ENCODE peak calls at places on chromosome 15, in seven cellular contexts. N is Peyer's patch, R is suprapubic skin, W is IMR-90, I is endothelial cell of umbilical vein, P is ovary, E is testis. T is an unnamed sample.

GRCh38 chr15:70035719-70036077 is 62.0 kb downstream of the TLE3 start:
- DNase-seq in N (peak), R (peak), W (no peak), I (no peak), P (no peak), E (no peak), T (no peak)

GRCh38 chr15:43232289-43232874 is 11.6 kb upstream of the EPB42 start:
- DNase-seq in N (no peak), R (no peak), W (no peak), I (no peak), P (no peak), E (no peak), T (no peak)

GRCh38 chr15:101262551-101262950 is 10.7 kb upstream of the CHSY1 start:
- DNase-seq in N (no peak), R (no peak), W (no peak), I (no peak), P (no peak), E (no peak), T (no peak)

GRCh38 chr15:60591491-60592385 is 112.8 kb upstream of the ICE2 start:
- DNase-seq in N (peak), R (peak), W (no peak), I (peak), P (peak), E (peak), T (no peak)

GRCh38 chr15:41939986-41940385 is 32.4 kb downstream of the EHD4 start:
- DNase-seq in N (no peak), R (no peak), W (no peak), I (no peak), P (no peak), E (no peak), T (no peak)

GRCh38 chr15:81308260-81308659 is 15.7 kb downstream of the STARD5 start:
- DNase-seq in N (peak), R (no peak), W (no peak), I (no peak), P (no peak), E (no peak), T (no peak)

GRCh38 chr15:73972984-73973682 is 19.0 kb downstream of the STOML1 start:
- DNase-seq in N (peak), R (peak), W (peak), I (peak), P (peak), E (peak), T (peak)

GRCh38 chr15:101504866-101505609 is 15.5 kb upstream of the PCSK6 start:
- DNase-seq in N (no peak), R (no peak), W (no peak), I (no peak), P (no peak), E (no peak), T (no peak)

GRCh38 chr15:98873441-98874218 is 134.0 kb downstream of the PGPEP1L start:
- DNase-seq in N (no peak), R (no peak), W (peak), I (no peak), P (no peak), E (no peak), T (no peak)

GRCh38 chr15:40217166-40217785 is 21.6 kb upstream of the PAK6 start:
- DNase-seq in N (peak), R (no peak), W (peak), I (peak), P (no peak), E (peak), T (peak)

GRCh38 chr15:68731318-68731897 is 89.3 kb downstream of the ANP32A start:
- DNase-seq in N (no peak), R (no peak), W (no peak), I (no peak), P (no peak), E (no peak), T (no peak)

GRCh38 chr15:87224409-87224808 is 1032.1 kb downstream of the NTRK3 start:
- DNase-seq in N (no peak), R (no peak), W (no peak), I (no peak), P (no peak), E (no peak), T (no peak)

GRCh38 chr15:67790610-67791319 is 34.5 kb upstream of the SKOR1 start:
- DNase-seq in N (no peak), R (no peak), W (no peak), I (no peak), P (no peak), E (no peak), T (no peak)

GRCh38 chr15:67043939-67044771 is 21.2 kb upstream of the SMAD3 start:
- DNase-seq in N (no peak), R (no peak), W (peak), I (peak), P (no peak), E (no peak), T (no peak)

GRCh38 chr15:69476704-69477473 is 24.3 kb downstream of the RPLP1 start:
- DNase-seq in N (no peak), R (peak), W (no peak), I (no peak), P (no peak), E (no peak), T (peak)

GRCh38 chr15:39251413-39252197 is 329.3 kb upstream of the THBS1 start:
- DNase-seq in N (no peak), R (no peak), W (peak), I (peak), P (no peak), E (no peak), T (no peak)

GRCh38 chr15:38843736-38844590 is 279.3 kb upstream of the RASGRP1 start:
- DNase-seq in N (no peak), R (no peak), W (peak), I (peak), P (no peak), E (no peak), T (no peak)

GRCh38 chr15:48334260-48334659 is 3.0 kb downstream of the DUT start:
- DNase-seq in N (no peak), R (no peak), W (no peak), I (no peak), P (no peak), E (no peak), T (no peak)
- TF ChIP-seq CTCF in N (no peak), R (no peak), W (no peak), I (no peak), P (no peak), E (no peak), T (no peak)

DNA sequence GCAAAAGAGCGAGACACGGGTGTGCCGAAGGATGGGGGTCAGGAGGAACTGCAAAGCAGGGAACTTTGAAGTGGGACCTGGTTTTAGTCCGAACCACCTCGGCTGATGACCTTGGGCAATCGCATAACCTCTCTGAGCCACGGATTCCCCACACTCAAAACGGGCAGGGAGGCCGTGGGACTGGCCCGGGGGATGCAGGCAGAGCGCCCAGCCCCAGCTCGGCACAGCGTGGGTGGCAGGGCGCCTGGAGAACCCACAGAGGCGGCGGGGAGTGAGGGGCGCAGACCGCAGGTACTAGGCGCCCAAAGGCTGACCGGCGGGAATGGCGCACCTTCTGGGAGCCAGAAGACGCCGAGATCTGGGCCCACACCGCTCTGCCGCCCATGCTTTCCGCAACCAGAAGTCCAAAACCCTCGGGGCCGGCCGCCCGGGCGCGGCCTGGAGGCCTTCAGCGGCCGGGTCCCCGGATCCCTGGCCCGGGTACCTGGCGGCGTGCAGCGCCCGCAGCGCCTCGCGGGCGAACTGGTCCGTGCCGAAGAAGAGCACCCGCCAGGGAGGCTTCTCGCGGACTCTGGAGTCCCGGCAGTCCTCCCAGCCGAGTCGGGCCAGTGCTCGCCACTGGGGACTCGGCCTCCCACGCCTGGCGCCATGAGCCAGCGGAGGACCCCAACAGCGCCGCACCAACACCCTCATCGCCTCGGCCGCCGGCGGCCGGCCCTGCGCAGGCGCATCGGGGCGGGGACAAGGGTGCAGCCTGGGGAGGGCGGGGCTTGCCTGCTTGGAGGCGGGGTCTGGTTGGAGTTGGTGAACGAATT is at the start of gene MTFMT:
- DNase-seq in N (peak), R (peak), W (peak), I (peak), P (peak), E (peak), T (peak)
- TF ChIP-seq POLR2A in N (peak), R (peak), W (peak), I (peak), P (peak), E (peak), T (no peak)

GRCh38 chr15:32919749-32920414 is 202.1 kb downstream of the GREM1 start:
- DNase-seq in N (no peak), R (no peak), W (peak), I (no peak), P (no peak), E (no peak), T (no peak)
- H3K4me3 ChIP-seq in N (no peak), R (no peak), W (no peak), I (no peak), P (no peak), E (no peak), T (no peak)

DNA sequence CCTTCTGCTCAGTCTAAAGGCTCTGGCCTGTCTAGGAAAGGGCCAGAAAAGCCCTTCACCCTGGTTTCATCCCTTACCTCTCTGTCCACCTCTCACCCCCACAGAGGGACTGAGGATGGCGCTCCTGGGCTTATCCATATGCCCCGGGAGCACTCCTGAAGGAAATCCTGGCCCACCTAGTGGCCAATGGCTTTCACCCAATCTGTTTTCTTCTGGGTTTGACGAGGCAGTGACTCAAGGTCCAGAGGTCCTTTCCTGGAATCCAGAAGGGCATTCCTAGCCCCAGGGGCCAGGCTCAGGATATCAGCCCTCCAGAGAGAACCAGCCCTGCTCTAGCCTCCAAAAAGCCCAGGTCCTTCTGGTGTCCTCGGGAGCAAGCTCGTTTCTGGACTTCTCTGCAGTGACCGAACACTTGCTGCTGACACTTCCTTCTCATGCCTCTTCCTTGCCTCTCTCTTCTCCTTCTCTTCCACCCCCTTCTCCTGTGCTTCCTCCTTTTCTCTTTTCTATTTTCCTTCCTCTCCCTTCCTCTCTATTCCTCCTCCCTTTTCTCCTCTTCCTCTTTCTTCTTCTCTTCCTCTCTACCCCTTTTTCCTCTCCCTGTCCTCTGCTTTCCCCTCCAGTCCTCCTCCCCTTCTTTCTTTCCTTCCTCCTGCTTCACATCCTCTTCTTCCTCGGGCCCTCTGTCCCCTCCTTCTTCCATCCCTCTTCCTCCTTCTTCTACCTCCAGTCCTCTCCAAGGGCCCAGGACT is 59.6 kb downstream of the RHCG start:
- DNase-seq in N (peak), R (no peak), W (no peak), I (no peak), P (no peak), E (no peak), T (no peak)
- TF ChIP-seq CTCF in N (peak), R (no peak), W (no peak), I (no peak), P (no peak), E (no peak), T (no peak)

GRCh38 chr15:48178612-48178931 is 477 bp upstream of the MYEF2 start:
- DNase-seq in N (no peak), R (no peak), W (no peak), I (no peak), P (no peak), E (no peak), T (no peak)

GRCh38 chr15:48177383-48177874 is 666 bp downstream of the MYEF2 start:
- DNase-seq in N (no peak), R (no peak), W (peak), I (peak), P (no peak), E (peak), T (no peak)

GRCh38 chr15:48176957-48177356 is 1.1 kb downstream of the MYEF2 start:
- DNase-seq in N (no peak), R (no peak), W (no peak), I (no peak), P (no peak), E (no peak), T (no peak)

GRCh38 chr15:48176097-48176496 is 2.0 kb downstream of the MYEF2 start:
- DNase-seq in N (no peak), R (no peak), W (peak), I (no peak), P (no peak), E (no peak), T (no peak)

DNA sequence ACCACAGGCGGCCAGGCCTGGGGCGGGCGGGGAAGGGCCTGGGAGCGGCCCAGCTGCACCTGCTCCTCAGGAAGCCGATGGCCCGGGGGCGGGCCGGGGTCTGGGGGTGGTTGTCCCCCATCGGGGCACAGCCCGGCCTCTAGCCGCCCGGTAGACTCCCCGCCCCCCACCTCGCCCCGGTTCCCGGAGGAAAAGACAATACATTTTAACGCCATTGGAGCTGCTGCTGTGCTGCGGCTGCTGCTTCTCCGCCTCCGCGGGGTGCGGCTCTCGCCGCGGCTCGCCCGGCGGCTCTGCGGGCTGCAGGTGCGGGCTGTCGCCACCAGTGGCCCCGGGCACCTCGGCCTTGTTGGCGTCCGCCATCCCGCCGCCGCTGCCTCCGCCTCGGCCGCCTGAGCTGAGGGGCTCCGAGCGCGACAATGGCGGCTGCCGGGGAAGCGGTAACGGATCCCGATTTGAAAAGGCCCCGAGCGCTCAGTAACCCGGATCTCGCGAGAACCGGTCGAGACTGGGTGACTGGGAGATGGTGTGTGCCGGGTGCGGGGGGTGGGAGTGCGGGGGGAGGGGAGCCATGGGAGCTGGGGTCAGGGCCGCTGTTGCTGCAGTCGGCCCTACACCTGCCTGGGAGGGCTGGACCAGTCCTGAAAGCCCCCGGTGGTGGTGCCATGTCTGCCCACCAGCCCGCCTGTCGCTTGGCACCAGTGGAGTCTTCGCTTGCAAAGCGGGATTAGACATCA is at the start of gene MYEF2:
- DNase-seq in N (peak), R (peak), W (peak), I (peak), P (peak), E (peak), T (peak)
- TF ChIP-seq POLR2A in N (no peak), R (no peak), W (no peak), I (peak), P (no peak), E (no peak), T (no peak)

GRCh38 chr15:51266548-51266947 is 71.8 kb downstream of the CYP19A1 start:
- DNase-seq in N (no peak), R (no peak), W (no peak), I (no peak), P (no peak), E (no peak), T (no peak)
- H3K4me3 ChIP-seq in N (no peak), R (peak), W (no peak), I (no peak), P (peak), E (no peak), T (no peak)

GRCh38 chr15:57560976-57561711 is 30.6 kb upstream of the MYZAP start:
- DNase-seq in N (peak), R (peak), W (peak), I (peak), P (peak), E (peak), T (peak)
- TF ChIP-seq CTCF in N (peak), R (peak), W (peak), I (peak), P (peak), E (peak), T (no peak)

GRCh38 chr15:89665449-89666146 is 10.3 kb upstream of the KIF7 start:
- DNase-seq in N (peak), R (no peak), W (peak), I (peak), P (peak), E (peak), T (no peak)
- TF ChIP-seq POLR2A in N (no peak), R (peak), W (no peak), I (peak), P (no peak), E (no peak), T (no peak)

GRCh38 chr15:47719730-47720129 is 2.4 kb downstream of the SEMA6D start:
- DNase-seq in N (no peak), R (no peak), W (no peak), I (peak), P (no peak), E (no peak), T (no peak)
- H3K4me3 ChIP-seq in N (peak), R (no peak), W (peak), I (peak), P (peak), E (no peak), T (no peak)

T was measured in lower leg skin.